ENCODE peak calls at places on chromosomes 11 and 22, in ten cellular contexts. D, F, E, O, R, C, B, U, N and Q are unnamed samples.

GRCh38 chr11:18080451-18080850 is 25.4 kb downstream of the SAAL1 start:
- DNase-seq in D (no peak), F (no peak), E (no peak), O (no peak), R (no peak), C (no peak), B (no peak), U (no peak), N (no peak), Q (no peak)

GRCh38 chr11:120281161-120281795 is 41.3 kb downstream of the POU2F3 start:
- DNase-seq in D (no peak), F (peak), E (no peak), O (no peak), R (no peak), C (no peak), B (no peak), U (no peak), N (no peak), Q (no peak)

GRCh38 chr11:88378422-88379066 is 41.0 kb upstream of the CTSC start:
- DNase-seq in D (no peak), F (no peak), E (no peak), O (no peak), R (no peak), C (no peak), B (no peak), U (no peak), N (no peak), Q (no peak)

GRCh38 chr11:66505276-66505816 is 5.1 kb upstream of the BBS1 start:
- DNase-seq in D (no peak), F (no peak), E (no peak), O (no peak), R (no peak), C (no peak), B (no peak), U (no peak), N (no peak), Q (no peak)

GRCh38 chr11:132414451-132414850 is 1044.0 kb downstream of the NTM start:
- DNase-seq in D (no peak), F (no peak), E (no peak), O (no peak), R (no peak), C (no peak), B (no peak), U (no peak), N (no peak), Q (no peak)

GRCh38 chr11:125448136-125448535 is 47.9 kb downstream of the FEZ1 start:
- DNase-seq in D (no peak), F (no peak), E (no peak), O (peak), R (no peak), C (peak), B (no peak), U (no peak), N (no peak), Q (no peak)

GRCh38 chr11:57777969-57778317 is 16.3 kb downstream of the CTNND1 start:
- DNase-seq in D (no peak), F (no peak), E (no peak), O (no peak), R (no peak), C (no peak), B (no peak), U (no peak), N (peak), Q (no peak)

GRCh38 chr11:65208785-65209710 is 27.3 kb downstream of the CAPN1 start:
- DNase-seq in D (no peak), F (no peak), E (no peak), O (no peak), R (no peak), C (no peak), B (no peak), U (no peak), N (peak), Q (no peak)

GRCh38 chr11:112498701-112499100 is 238.0 kb upstream of the PLET1 start:
- DNase-seq in D (no peak), F (no peak), E (no peak), O (no peak), R (no peak), C (no peak), B (peak), U (no peak), N (no peak), Q (no peak)

GRCh38 chr11:134949121-134949591 is 537.1 kb upstream of the B3GAT1 start:
- DNase-seq in D (no peak), F (no peak), E (no peak), O (peak), R (no peak), C (peak), B (no peak), U (no peak), N (no peak), Q (peak)

GRCh38 chr11:32935462-32936029 is 42.9 kb downstream of the QSER1 start:
- DNase-seq in D (no peak), F (no peak), E (no peak), O (no peak), R (no peak), C (no peak), B (no peak), U (no peak), N (no peak), Q (no peak)

GRCh38 chr22:25098445-25099081 is 101.1 kb upstream of the CRYBB3 start:
- DNase-seq in D (no peak), F (no peak), E (no peak), O (no peak), R (no peak), C (no peak), B (no peak), U (no peak), N (no peak), Q (no peak)

GRCh38 chr11:86800076-86800955 is at the start of gene PRSS23:
- DNase-seq in D (peak), F (peak), E (no peak), O (peak), R (no peak), C (peak), B (peak), U (no peak), N (peak), Q (peak)

GRCh38 chr11:115941481-115941993 is 437.3 kb upstream of the CADM1 start:
- DNase-seq in D (no peak), F (peak), E (peak), O (no peak), R (no peak), C (peak), B (peak), U (no peak), N (no peak), Q (no peak)

GRCh38 chr11:116517584-116517983 is 255.2 kb downstream of the BUD13 start:
- DNase-seq in D (no peak), F (no peak), E (no peak), O (no peak), R (no peak), C (no peak), B (no peak), U (no peak), N (no peak), Q (peak)

GRCh38 chr11:134901955-134902707 is 490.1 kb upstream of the B3GAT1 start:
- DNase-seq in D (no peak), F (no peak), E (no peak), O (no peak), R (no peak), C (no peak), B (no peak), U (no peak), N (no peak), Q (no peak)

GRCh38 chr11:63629426-63629825 is 15.2 kb upstream of the PLAAT3 start:
- DNase-seq in D (no peak), F (no peak), E (no peak), O (no peak), R (no peak), C (no peak), B (no peak), U (no peak), N (no peak), Q (no peak)